ENCODE peak calls at places on chromosomes 4 and X, in ten cellular contexts. O is GM13977; K is heart right ventricle; Z is neural crest cell; G is activated T-helper 9 cell treated with anti-CD3 and anti-CD28 coated beads, Interleukin-2, amount 50 U/mL, for 16 hours; Q is uterus; T is HS-27A; E is esophagus squamous epithelium; F is HL-60; B is NCI-H1417. W is an unnamed sample.

GRCh38 chr4:2036327-2036726 is 22.8 kb upstream of the NAT8L start:
- DNase-seq in O (no peak), K (no peak), Z (no peak), G (no peak), Q (no peak), T (no peak), E (no peak), F (no peak), B (no peak), W (no peak)

GRCh38 chr4:43757147-43757546 is 691.5 kb downstream of the KCTD8 start:
- DNase-seq in O (no peak), K (no peak), Z (no peak), G (no peak), Q (no peak), T (no peak), E (no peak), F (no peak), B (peak; percentile 23), W (no peak)

GRCh38 chr4:5082381-5082780 is 31.1 kb downstream of the STK32B start:
- DNase-seq in O (no peak), K (no peak), Z (no peak), G (no peak), Q (no peak), T (no peak), E (no peak), F (no peak), B (no peak), W (no peak)

GRCh38 chr4:73872331-73873108 is 3.3 kb downstream of the CXCL1 start:
- DNase-seq in O (no peak), K (no peak), Z (no peak), G (no peak), Q (no peak), T (no peak), E (no peak), F (peak; percentile 76), B (no peak), W (no peak)

GRCh38 chr4:115489284-115489683 is 375.9 kb upstream of the NDST4 start:
- DNase-seq in O (no peak), K (no peak), Z (no peak), G (no peak), Q (no peak), T (no peak), E (no peak), F (no peak), B (no peak), W (no peak)

GRCh38 chrX:39721570-39722279 is 376.0 kb downstream of the BCOR start:
- DNase-seq in O (no peak), K (no peak), Z (no peak), G (no peak), Q (no peak), T (peak; percentile 8), E (no peak), F (no peak), B (no peak), W (no peak)

GRCh38 chrX:153643431-153644351 is 3.3 kb upstream of the DUSP9 start:
- DNase-seq in O (no peak), K (no peak), Z (no peak), G (no peak), Q (peak; percentile 7), T (no peak), E (no peak), F (no peak), B (peak; percentile 21), W (no peak)

GRCh38 chr4:52358855-52359254 is 300.2 kb downstream of the USP46 start:
- DNase-seq in O (no peak), K (peak; percentile 23), Z (no peak), G (no peak), Q (no peak), T (no peak), E (no peak), F (no peak), B (peak; percentile 48), W (no peak)

GRCh38 chr4:136741468-136741867 is 790.8 kb downstream of the PCDH18 start:
- DNase-seq in O (no peak), K (no peak), Z (no peak), G (no peak), Q (no peak), T (no peak), E (no peak), F (no peak), B (no peak), W (no peak)

GRCh38 chrX:84047339-84047738 is 140.7 kb downstream of the RPS6KA6 start:
- DNase-seq in O (no peak), K (no peak), Z (no peak), G (no peak), Q (no peak), T (no peak), E (no peak), F (no peak), B (peak; percentile 54), W (no peak)

GRCh38 chr4:74054483-74055032 is 16.1 kb upstream of the CXCL3 start:
- DNase-seq in O (no peak), K (no peak), Z (no peak), G (no peak), Q (no peak), T (no peak), E (no peak), F (peak; percentile 10), B (peak; percentile 66), W (no peak)

W was measured in SK-N-MC.